ENCODE peak calls at places on chromosomes 2 and 18, in five cellular contexts. P is NCI-H774, G is Kasumi-1, J is HTR-8/SVneo, R is fibroblast of villous mesenchyme. Q is an unnamed sample.

GRCh38 chr2:26892133-26892532 is 44.2 kb downstream of the DPYSL5 start:
- DNase-seq in P (no peak), G (no peak), J (no peak), R (no peak), Q (no peak)

GRCh38 chr2:175855794-175856453 is 146.1 kb downstream of the LNPK start:
- DNase-seq in P (peak; percentile 23), G (peak; percentile 32), J (no peak), R (peak; percentile 5), Q (peak; percentile 28)

GRCh38 chr2:71801969-71802368 is 345.7 kb downstream of the CYP26B1 start:
- DNase-seq in P (no peak), G (peak; percentile 18), J (peak; percentile 75), R (peak; percentile 53), Q (peak; percentile 75)

GRCh38 chr2:31397099-31397498 is 17.4 kb downstream of the XDH start:
- DNase-seq in P (no peak), G (no peak), J (no peak), R (no peak), Q (no peak)

GRCh38 chr2:172084484-172084733 is 898 bp upstream of the DLX1 start:
- DNase-seq in P (no peak), G (no peak), J (peak; percentile 44), R (no peak), Q (no peak)

GRCh38 chr2:187302146-187302545 is 145.9 kb downstream of the CALCRL start:
- DNase-seq in P (no peak), G (no peak), J (no peak), R (peak; percentile 39), Q (no peak)

GRCh38 chr2:47422016-47422415 is 19.1 kb downstream of the MSH2 start:
- DNase-seq in P (no peak), G (no peak), J (no peak), R (no peak), Q (no peak)

GRCh38 chr2:40448476-40449079 is 3.3 kb downstream of the SLC8A1 start:
- DNase-seq in P (peak; percentile 42), G (peak; percentile 57), J (no peak), R (peak; percentile 27), Q (no peak)

GRCh38 chr18:68060871-68061270 is 544.4 kb upstream of the DSEL start:
- DNase-seq in P (no peak), G (no peak), J (no peak), R (no peak), Q (no peak)

GRCh38 chr18:45171575-45172225 is 443.6 kb upstream of the SLC14A2 start:
- DNase-seq in P (no peak), G (no peak), J (no peak), R (peak; percentile 41), Q (peak; percentile 39)

GRCh38 chr2:200365209-200365608 is 58.7 kb downstream of the SPATS2L start:
- DNase-seq in P (no peak), G (no peak), J (no peak), R (no peak), Q (no peak)